ENCODE peak calls at places on chromosomes 16 and 17, in four cellular contexts. One of them, this sample, is unnamed.

GRCh38 chr17:57357830-57358426 is 101.6 kb downstream of the MSI2 start:
- DNase-seq in upper lobe of left lung: no peak
- DNase-seq in Calu3: peak
- DNase-seq in mammary epithelial cell: peak
- DNase-seq in this sample: no peak

GRCh38 chr17:74833501-74834361 is 26.0 kb downstream of the GRIN2C start:
- DNase-seq in upper lobe of left lung: no peak
- DNase-seq in Calu3: no peak
- DNase-seq in mammary epithelial cell: peak
- DNase-seq in this sample: no peak

GRCh38 chr16:66030036-66030435 is 336.5 kb upstream of the CDH5 start:
- DNase-seq in upper lobe of left lung: no peak
- DNase-seq in Calu3: no peak
- DNase-seq in mammary epithelial cell: no peak
- DNase-seq in this sample: no peak

GRCh38 chr16:46859719-46860152 is 24.4 kb upstream of the GPT2 start:
- DNase-seq in upper lobe of left lung: no peak
- DNase-seq in Calu3: peak
- DNase-seq in mammary epithelial cell: peak
- DNase-seq in this sample: peak

GRCh38 chr17:54948380-54948779 is 20.1 kb downstream of the COX11 start:
- DNase-seq in upper lobe of left lung: no peak
- DNase-seq in Calu3: peak
- DNase-seq in mammary epithelial cell: peak
- DNase-seq in this sample: peak

GRCh38 chr17:56172517-56172982 is 19.3 kb downstream of the ANKFN1 start:
- DNase-seq in upper lobe of left lung: no peak
- DNase-seq in Calu3: no peak
- DNase-seq in mammary epithelial cell: no peak
- DNase-seq in this sample: peak

GRCh38 chr16:88445583-88445960 is 7.5 kb upstream of the ZFPM1 start:
- DNase-seq in upper lobe of left lung: peak
- DNase-seq in Calu3: no peak
- DNase-seq in mammary epithelial cell: no peak
- DNase-seq in this sample: no peak

GRCh38 chr16:88948781-88949490 is 28.1 kb downstream of the CBFA2T3 start:
- DNase-seq in upper lobe of left lung: peak
- DNase-seq in Calu3: no peak
- DNase-seq in mammary epithelial cell: no peak
- DNase-seq in this sample: no peak

GRCh38 chr17:57552114-57552601 is 192.9 kb downstream of the CCDC182 start:
- DNase-seq in upper lobe of left lung: no peak
- DNase-seq in Calu3: no peak
- DNase-seq in mammary epithelial cell: no peak
- DNase-seq in this sample: no peak

GRCh38 chr17:55668581-55668980 is 54.1 kb downstream of the TMEM100 start:
- DNase-seq in upper lobe of left lung: no peak
- DNase-seq in Calu3: no peak
- DNase-seq in mammary epithelial cell: no peak
- DNase-seq in this sample: no peak

GRCh38 chr16:64122177-64122576 is 999.7 kb downstream of the CDH11 start:
- DNase-seq in upper lobe of left lung: no peak
- DNase-seq in Calu3: no peak
- DNase-seq in mammary epithelial cell: peak
- DNase-seq in this sample: no peak

GRCh38 chr16:74998481-74999207 is at the start of gene ZNRF1:
- DNase-seq in upper lobe of left lung: peak
- DNase-seq in Calu3: peak
- DNase-seq in mammary epithelial cell: peak
- DNase-seq in this sample: peak

GRCh38 chr17:40551091-40551873 is 14.0 kb downstream of the CCR7 start:
- DNase-seq in upper lobe of left lung: no peak
- DNase-seq in Calu3: no peak
- DNase-seq in mammary epithelial cell: no peak
- DNase-seq in this sample: peak

GRCh38 chr17:2158011-2158410 is 103.1 kb downstream of the HIC1 start:
- DNase-seq in upper lobe of left lung: no peak
- DNase-seq in Calu3: no peak
- DNase-seq in mammary epithelial cell: peak
- DNase-seq in this sample: peak

GRCh38 chr17:78737332-78737731 is 44.7 kb downstream of the CYTH1 start:
- DNase-seq in upper lobe of left lung: no peak
- DNase-seq in Calu3: no peak
- DNase-seq in mammary epithelial cell: peak
- DNase-seq in this sample: peak

GRCh38 chr17:10048951-10049350 is 143.9 kb upstream of the RCVRN start:
- DNase-seq in upper lobe of left lung: no peak
- DNase-seq in Calu3: no peak
- DNase-seq in mammary epithelial cell: no peak
- DNase-seq in this sample: no peak

GRCh38 chr17:68431661-68432071 is 25.6 kb downstream of the WIPI1 start:
- DNase-seq in upper lobe of left lung: no peak
- DNase-seq in Calu3: no peak
- DNase-seq in mammary epithelial cell: no peak
- DNase-seq in this sample: peak

GRCh38 chr16:86545927-86546637 is 9.0 kb downstream of the MTHFSD start:
- DNase-seq in upper lobe of left lung: no peak
- DNase-seq in Calu3: no peak
- DNase-seq in mammary epithelial cell: no peak
- DNase-seq in this sample: no peak

GRCh38 chr16:87035053-87035452 is 282.1 kb downstream of the C16orf95 start:
- DNase-seq in upper lobe of left lung: no peak
- DNase-seq in Calu3: no peak
- DNase-seq in mammary epithelial cell: no peak
- DNase-seq in this sample: no peak

GRCh38 chr17:37532751-37533150 is 43.1 kb downstream of the DUSP14 start:
- DNase-seq in upper lobe of left lung: no peak
- DNase-seq in Calu3: no peak
- DNase-seq in mammary epithelial cell: no peak
- DNase-seq in this sample: no peak

GRCh38 chr17:8946476-8946875 is 19.0 kb downstream of the PIK3R5 start:
- DNase-seq in upper lobe of left lung: no peak
- DNase-seq in Calu3: no peak
- DNase-seq in mammary epithelial cell: peak
- DNase-seq in this sample: peak

GRCh38 chr16:75591001-75591852 is 25.0 kb downstream of the GABARAPL2 start:
- DNase-seq in upper lobe of left lung: no peak
- DNase-seq in Calu3: no peak
- DNase-seq in mammary epithelial cell: no peak
- DNase-seq in this sample: no peak

GRCh38 chr16:4358831-4359561 is 7.9 kb upstream of the PAM16 start:
- DNase-seq in upper lobe of left lung: peak
- DNase-seq in Calu3: peak
- DNase-seq in mammary epithelial cell: no peak
- DNase-seq in this sample: peak

GRCh38 chr17:51014129-51014528 is 106.5 kb downstream of the SPAG9 start:
- DNase-seq in upper lobe of left lung: no peak
- DNase-seq in Calu3: no peak
- DNase-seq in mammary epithelial cell: no peak
- DNase-seq in this sample: no peak

GRCh38 chr17:68034452-68034776 is 1.1 kb upstream of the KPNA2 start:
- DNase-seq in upper lobe of left lung: no peak
- DNase-seq in Calu3: no peak
- DNase-seq in mammary epithelial cell: no peak
- DNase-seq in this sample: no peak

GRCh38 chr17:42706732-42707131 is 24.4 kb downstream of the CNTNAP1 start:
- DNase-seq in upper lobe of left lung: no peak
- DNase-seq in Calu3: no peak
- DNase-seq in mammary epithelial cell: no peak
- DNase-seq in this sample: no peak

GRCh38 chr17:67649891-67650290 is 67.8 kb upstream of the NOL11 start:
- DNase-seq in upper lobe of left lung: no peak
- DNase-seq in Calu3: no peak
- DNase-seq in mammary epithelial cell: no peak
- DNase-seq in this sample: no peak

GRCh38 chr17:45942284-45942683 is 47.9 kb downstream of the MAPT start:
- DNase-seq in upper lobe of left lung: no peak
- DNase-seq in Calu3: no peak
- DNase-seq in mammary epithelial cell: no peak
- DNase-seq in this sample: no peak

GRCh38 chr17:16287563-16288027 is 65.7 kb downstream of the CENPV start:
- DNase-seq in upper lobe of left lung: no peak
- DNase-seq in Calu3: peak
- DNase-seq in mammary epithelial cell: peak
- DNase-seq in this sample: peak

GRCh38 chr16:28309811-28310311 is 17.5 kb downstream of the SBK1 start:
- DNase-seq in upper lobe of left lung: peak
- DNase-seq in Calu3: no peak
- DNase-seq in mammary epithelial cell: no peak
- DNase-seq in this sample: no peak

GRCh38 chr17:82041139-82041814 is 3.8 kb upstream of the DCXR start:
- DNase-seq in upper lobe of left lung: peak
- DNase-seq in Calu3: no peak
- DNase-seq in mammary epithelial cell: peak
- DNase-seq in this sample: no peak

GRCh38 chr17:32609085-32609484 is 122.3 kb downstream of the CDK5R1 start:
- DNase-seq in upper lobe of left lung: peak
- DNase-seq in Calu3: peak
- DNase-seq in mammary epithelial cell: peak
- DNase-seq in this sample: peak

GRCh38 chr17:20961551-20961950 is 81.3 kb downstream of the USP22 start:
- DNase-seq in upper lobe of left lung: no peak
- DNase-seq in Calu3: no peak
- DNase-seq in mammary epithelial cell: peak
- DNase-seq in this sample: peak

GRCh38 chr16:50533317-50533716 is 14.9 kb upstream of the NKD1 start:
- DNase-seq in upper lobe of left lung: no peak
- DNase-seq in Calu3: no peak
- DNase-seq in mammary epithelial cell: no peak
- DNase-seq in this sample: no peak

GRCh38 chr17:74641224-74641948 is 17.8 kb upstream of the CD300E start:
- DNase-seq in upper lobe of left lung: no peak
- DNase-seq in Calu3: no peak
- DNase-seq in mammary epithelial cell: no peak
- DNase-seq in this sample: no peak

DNA sequence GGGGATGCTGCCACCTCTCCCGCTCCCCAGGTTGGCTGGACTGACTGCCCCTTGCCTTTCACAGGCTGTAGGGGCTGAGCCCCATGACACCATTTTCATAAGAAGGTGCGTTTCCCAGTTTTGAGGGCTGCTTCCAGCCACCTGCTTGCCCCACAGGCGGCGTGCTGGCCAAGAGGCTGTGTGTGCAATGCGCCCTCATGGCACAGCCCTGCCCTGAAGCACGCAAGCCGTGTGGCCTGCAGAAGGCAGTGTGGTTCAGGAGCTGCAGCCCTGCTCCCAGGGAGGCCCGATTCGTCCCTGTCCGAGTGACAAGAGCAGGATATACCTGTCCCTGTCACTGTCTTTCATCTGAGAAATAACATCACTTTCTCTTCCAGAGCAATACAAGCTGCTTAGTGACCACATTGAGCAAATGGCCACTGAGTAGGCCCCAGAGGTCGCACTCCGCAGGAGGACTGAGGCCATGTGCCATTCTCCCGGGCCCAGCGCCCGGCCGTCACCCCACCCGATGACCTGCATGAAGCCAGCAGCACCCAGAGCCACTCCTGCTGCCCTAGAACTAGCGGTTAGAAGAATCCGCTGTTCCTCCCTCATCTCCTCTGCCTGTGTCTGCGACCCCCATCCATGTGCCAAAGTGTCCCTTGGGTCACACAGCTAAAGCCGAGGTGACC is 24.2 kb downstream of the CIBAR2 start:
- DNase-seq in upper lobe of left lung: no peak
- DNase-seq in Calu3: no peak
- DNase-seq in mammary epithelial cell: no peak
- DNase-seq in this sample: no peak
- TF ChIP-seq CTCF in upper lobe of left lung: no peak
- TF ChIP-seq CTCF in Calu3: no peak
- TF ChIP-seq CTCF in mammary epithelial cell: no peak
- TF ChIP-seq CTCF in this sample: no peak

GRCh38 chr17:65184235-65184959 is 47.2 kb downstream of the RGS9 start:
- DNase-seq in upper lobe of left lung: no peak
- DNase-seq in Calu3: no peak
- DNase-seq in mammary epithelial cell: no peak
- DNase-seq in this sample: no peak

GRCh38 chr17:65183736-65184135 is 46.6 kb downstream of the RGS9 start:
- DNase-seq in upper lobe of left lung: no peak
- DNase-seq in Calu3: no peak
- DNase-seq in mammary epithelial cell: no peak
- DNase-seq in this sample: peak

GRCh38 chr17:65185060-65185459 is 47.9 kb downstream of the RGS9 start:
- DNase-seq in upper lobe of left lung: no peak
- DNase-seq in Calu3: no peak
- DNase-seq in mammary epithelial cell: no peak
- DNase-seq in this sample: no peak

GRCh38 chr17:65181237-65182061 is 44.3 kb downstream of the RGS9 start:
- DNase-seq in upper lobe of left lung: no peak
- DNase-seq in Calu3: no peak
- DNase-seq in mammary epithelial cell: no peak
- DNase-seq in this sample: no peak

GRCh38 chr17:65182233-65182632 is 45.1 kb downstream of the RGS9 start:
- DNase-seq in upper lobe of left lung: no peak
- DNase-seq in Calu3: no peak
- DNase-seq in mammary epithelial cell: no peak
- DNase-seq in this sample: no peak
- TF ChIP-seq CTCF in upper lobe of left lung: no peak
- TF ChIP-seq CTCF in Calu3: no peak
- TF ChIP-seq CTCF in mammary epithelial cell: no peak
- TF ChIP-seq CTCF in this sample: no peak

GRCh38 chr17:63578027-63578768 is 22.5 kb upstream of the TACO1 start:
- DNase-seq in upper lobe of left lung: no peak
- DNase-seq in Calu3: no peak
- DNase-seq in mammary epithelial cell: no peak
- DNase-seq in this sample: no peak

GRCh38 chr17:63568563-63568962 is 18.3 kb downstream of the DCAF7 start:
- DNase-seq in upper lobe of left lung: no peak
- DNase-seq in Calu3: no peak
- DNase-seq in mammary epithelial cell: no peak
- DNase-seq in this sample: no peak

GRCh38 chr17:63571632-63572310 is 21.5 kb downstream of the DCAF7 start:
- DNase-seq in upper lobe of left lung: no peak
- DNase-seq in Calu3: no peak
- DNase-seq in mammary epithelial cell: peak
- DNase-seq in this sample: peak

GRCh38 chr17:63578769-63579111 is 22.0 kb upstream of the TACO1 start:
- DNase-seq in upper lobe of left lung: no peak
- DNase-seq in Calu3: no peak
- DNase-seq in mammary epithelial cell: no peak
- DNase-seq in this sample: no peak

DNA sequence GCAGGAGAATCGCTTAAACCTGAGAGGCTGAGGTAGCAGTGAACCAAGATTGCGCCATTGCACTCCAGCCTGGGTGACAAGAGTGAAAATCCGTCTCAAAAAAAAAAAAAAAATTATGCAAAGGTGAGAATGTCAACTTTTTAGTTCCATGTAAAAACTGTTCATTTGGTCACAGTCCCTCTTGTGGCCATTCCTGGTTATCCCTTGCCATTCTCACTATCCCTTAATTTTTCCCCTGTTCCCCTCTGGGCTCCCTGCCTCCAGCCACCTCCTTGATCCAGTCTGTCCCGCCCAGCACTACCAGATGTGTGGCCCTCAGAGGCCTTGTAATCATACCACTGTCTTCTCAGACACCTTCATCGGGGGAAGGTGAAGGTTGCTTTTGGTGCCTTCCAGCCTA is 23.4 kb downstream of the DCAF7 start:
- DNase-seq in upper lobe of left lung: no peak
- DNase-seq in Calu3: no peak
- DNase-seq in mammary epithelial cell: no peak
- DNase-seq in this sample: peak
- TF ChIP-seq CTCF in upper lobe of left lung: no peak
- TF ChIP-seq CTCF in Calu3: no peak
- TF ChIP-seq CTCF in mammary epithelial cell: peak
- TF ChIP-seq CTCF in this sample: peak

GRCh38 chr17:33778505-33779398 is 476.3 kb upstream of the CCL2 start:
- DNase-seq in upper lobe of left lung: no peak
- DNase-seq in Calu3: peak
- DNase-seq in mammary epithelial cell: peak
- DNase-seq in this sample: peak
- TF ChIP-seq CTCF in upper lobe of left lung: peak
- TF ChIP-seq CTCF in Calu3: peak
- TF ChIP-seq CTCF in mammary epithelial cell: peak
- TF ChIP-seq CTCF in this sample: peak